ENCODE peak calls at places on chromosomes 5 and 9, in seven cellular contexts. C is prostate gland, Q is A549, B is mammary epithelial cell, J is SJCRH30, N is tibial nerve, M is right atrium auricular region. D is an unnamed sample.
A peak's percentile ranks its signal among the peaks of the same experiment; 100 is the strongest.

GRCh38 chr9:70218767-70219166 is 40.0 kb upstream of the SMC5 start:
- DNase-seq in J (no peak), M (no peak), B (peak; percentile 6), C (no peak), N (no peak), Q (no peak), D (no peak)

GRCh38 chr9:85940275-85940831 is 593 bp upstream of the NAA35 start:
- DNase-seq in N (no peak), J (no peak), M (no peak), B (no peak), Q (peak; percentile 14), C (no peak), D (no peak)

GRCh38 chr9:1198085-1198484 is 147.9 kb downstream of the DMRT2 start:
- DNase-seq in Q (no peak), B (peak; percentile 14), J (no peak), C (no peak), N (no peak), M (no peak), D (no peak)

GRCh38 chr9:5389109-5389732 is 48.5 kb downstream of the PLGRKT start:
- DNase-seq in N (no peak), M (no peak), C (peak; percentile 10), J (peak; percentile 47), Q (no peak), B (peak; percentile 85), D (no peak)

GRCh38 chr5:135210286-135211055 is 176.4 kb upstream of the PITX1 start:
- DNase-seq in C (no peak), Q (no peak), B (no peak), N (no peak), M (peak; percentile 21), J (no peak), D (no peak)

GRCh38 chr9:87324613-87325194 is 173.0 kb upstream of the DAPK1 start:
- DNase-seq in C (peak; percentile 36), J (peak; percentile 35), N (no peak), B (peak; percentile 45), M (no peak), Q (peak; percentile 31), D (no peak)

GRCh38 chr9:131651599-131651998 is 88.3 kb downstream of the RAPGEF1 start:
- DNase-seq in B (peak; percentile 79), C (no peak), Q (no peak), N (no peak), M (no peak), J (no peak), D (no peak)

GRCh38 chr5:113846941-113847340 is 333.4 kb downstream of the YTHDC2 start:
- DNase-seq in J (no peak), B (no peak), M (no peak), C (no peak), Q (no peak), N (no peak), D (no peak)

GRCh38 chr9:133167769-133168168 is 4.1 kb upstream of the GBGT1 start:
- DNase-seq in B (no peak), N (no peak), J (no peak), C (no peak), Q (no peak), M (no peak), D (no peak)

GRCh38 chr5:132055808-132056609 is 4.4 kb upstream of the IL3 start:
- DNase-seq in Q (no peak), N (no peak), C (no peak), M (peak; percentile 38), B (no peak), J (no peak), D (peak; percentile 24)

GRCh38 chr9:117083440-117083984 is 331.3 kb downstream of the ASTN2 start:
- DNase-seq in B (no peak), C (no peak), Q (no peak), N (no peak), J (no peak), M (no peak), D (no peak)

GRCh38 chr5:55897905-55898304 is 46.7 kb downstream of the IL31RA start:
- DNase-seq in C (no peak), Q (no peak), N (no peak), B (peak; percentile 33), M (no peak), J (no peak), D (no peak)

GRCh38 chr5:143929486-143929885 is 117.5 kb downstream of the HMHB1 start:
- DNase-seq in B (no peak), M (no peak), Q (no peak), C (no peak), J (no peak), N (no peak), D (no peak)

GRCh38 chr5:177087707-177088005 is 941 bp downstream of the FGFR4 start:
- DNase-seq in C (no peak), Q (no peak), M (no peak), B (no peak), J (no peak), N (no peak), D (no peak)

GRCh38 chr9:115022760-115023434 is 92.5 kb upstream of the TNFSF8 start:
- DNase-seq in J (peak; percentile 59), M (no peak), Q (no peak), N (no peak), B (peak; percentile 84), C (no peak), D (no peak)

GRCh38 chr5:862367-863243 is 11.8 kb upstream of the ZDHHC11 start:
- DNase-seq in N (no peak), J (no peak), C (no peak), Q (no peak), B (no peak), M (no peak), D (peak; percentile 57)

GRCh38 chr5:158234323-158235158 is 375.6 kb upstream of the CLINT1 start:
- DNase-seq in M (no peak), J (peak; percentile 8), Q (no peak), C (no peak), N (no peak), B (no peak), D (no peak)

GRCh38 chr9:88657893-88658292 is 122.9 kb downstream of the NXNL2 start:
- DNase-seq in M (no peak), Q (no peak), N (no peak), C (no peak), B (no peak), J (no peak), D (no peak)

GRCh38 chr5:72232838-72233237 is 87.2 kb downstream of the MRPS27 start:
- DNase-seq in M (no peak), C (no peak), Q (no peak), N (no peak), J (no peak), B (no peak), D (no peak)

GRCh38 chr5:93622240-93622885 is 39.3 kb downstream of the NR2F1 start:
- DNase-seq in J (peak; percentile 38), C (no peak), N (no peak), B (peak; percentile 25), M (no peak), Q (no peak), D (no peak)

DNA sequence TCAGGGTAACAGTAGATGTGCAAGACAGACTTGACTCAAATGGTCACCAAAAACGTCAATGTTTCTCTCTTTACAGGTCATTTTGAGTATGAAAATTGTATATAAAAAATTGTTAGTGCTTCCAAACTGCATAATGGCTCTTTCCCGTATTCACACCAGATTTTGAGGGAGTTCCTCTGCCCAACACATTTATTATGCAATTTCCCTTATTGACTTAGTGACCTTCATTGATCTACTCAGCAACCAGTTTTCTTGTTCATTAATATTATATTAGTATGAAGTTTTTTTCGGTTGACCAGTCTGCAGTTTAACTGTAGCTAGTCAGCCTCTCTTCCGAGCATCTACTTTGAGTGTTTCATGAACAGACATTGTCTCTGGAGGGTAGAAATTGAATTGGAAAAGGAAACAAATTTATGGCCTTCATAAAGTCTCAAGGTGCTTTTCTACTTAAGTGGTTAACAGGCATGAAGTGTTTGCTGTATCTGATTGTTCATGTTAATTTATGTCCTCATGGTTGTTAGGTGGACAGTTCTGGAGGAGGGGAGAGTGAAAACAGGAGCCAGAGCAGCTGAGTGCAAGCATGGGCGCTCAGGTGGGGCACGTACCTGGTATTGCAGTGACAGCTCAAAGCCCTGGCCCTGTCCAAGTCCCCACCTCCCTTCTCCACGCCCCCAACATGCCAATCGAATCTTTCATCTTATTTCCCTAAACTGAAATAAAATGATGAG is 240.2 kb downstream of the RFK start:
- DNase-seq in J (no peak), M (no peak), Q (no peak), N (no peak), C (no peak), B (no peak), D (no peak)
- H3K27ac ChIP-seq in J (no peak overlapping the region), M (no peak overlapping the region), Q (no peak overlapping the region), N (no peak overlapping the region), C (no peak overlapping the region), B (no peak overlapping the region), D (no peak overlapping the region)

DNA sequence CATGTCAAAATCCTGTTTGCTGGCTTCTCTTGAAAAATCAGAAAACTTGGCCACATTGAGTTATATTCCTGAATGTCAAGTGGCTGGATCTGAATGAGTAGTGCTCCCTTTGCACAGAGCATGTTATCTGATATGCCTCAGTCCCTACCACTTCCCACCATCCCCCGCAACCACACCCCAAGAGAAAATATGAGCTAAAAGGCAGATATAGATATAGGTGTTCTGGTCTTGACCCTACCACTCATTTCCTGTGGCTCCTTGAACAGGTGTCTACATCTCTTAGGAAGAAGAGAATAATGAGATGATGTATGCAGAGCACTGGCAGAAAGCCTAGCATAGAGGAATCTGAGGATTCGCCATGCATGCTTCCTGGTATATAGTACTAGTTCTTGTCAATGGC is 6.6 kb upstream of the CYSTM1 start:
- DNase-seq in M (no peak), B (no peak), J (no peak), N (no peak), Q (no peak), C (no peak), D (no peak)
- H3K4me3 ChIP-seq in M (no peak overlapping the region), B (no peak overlapping the region), J (no peak overlapping the region), N (no peak overlapping the region), Q (no peak overlapping the region), C (no peak overlapping the region), D (no peak overlapping the region)

GRCh38 chr5:168328804-168329203 is 37.4 kb downstream of the WWC1 start:
- DNase-seq in B (no peak), N (no peak), J (no peak), Q (peak; percentile 71), C (no peak), M (no peak), D (no peak)
- H3K27ac ChIP-seq in B (no peak overlapping the region), N (no peak overlapping the region), J (no peak overlapping the region), Q (peak overlapping the region; percentile 99), C (peak overlapping the region; percentile 64), M (no peak overlapping the region), D (peak overlapping the region; percentile 64)

GRCh38 chr9:123031963-123032362 is 1.5 kb upstream of the GPR21 start:
- DNase-seq in M (no peak), Q (no peak), C (no peak), B (no peak), J (no peak), N (no peak), D (no peak)

GRCh38 chr9:123036886-123037540 is 3.5 kb downstream of the GPR21 start:
- DNase-seq in Q (no peak), N (no peak), B (no peak), C (no peak), J (no peak), M (no peak), D (no peak)

GRCh38 chr9:123033864-123034598 is 564 bp downstream of the GPR21 start:
- DNase-seq in N (no peak), C (no peak), J (peak; percentile 91), M (no peak), Q (no peak), B (no peak), D (no peak)

GRCh38 chr9:123034881-123035465 is 1.5 kb downstream of the GPR21 start:
- DNase-seq in M (no peak), Q (no peak), N (no peak), B (no peak), J (no peak), C (no peak), D (no peak)

GRCh38 chr9:123033352-123033751 is at the start of gene GPR21:
- DNase-seq in B (no peak), M (no peak), Q (no peak), C (no peak), N (no peak), J (no peak), D (no peak)
- H3K4me3 ChIP-seq in B (no peak within 1 kb of the TSS), M (peak within 1 kb of the TSS; percentile 35), Q (no peak within 1 kb of the TSS), C (no peak within 1 kb of the TSS), N (no peak within 1 kb of the TSS), J (peak within 1 kb of the TSS; percentile 11), D (no peak within 1 kb of the TSS)